ENCODE peak calls at places on chromosome 16, in eight cellular contexts. L, J, M, W, C, U, I and N are unnamed samples. For H3K9me2, the result is how much of the 10 kb centered on the place peaks cover.

GRCh38 chr16:29909398-29909797 is 9.1 kb downstream of the ASPHD1 start:
- DNase-seq in J (no peak), C (no peak), I (no peak), L (no peak), U (no peak), W (no peak), M (no peak), N (no peak)

GRCh38 chr16:8686031-8686621 is 11.7 kb downstream of the ABAT start:
- DNase-seq in U (no peak), I (no peak), C (no peak), M (peak), J (no peak), W (peak), L (no peak), N (peak)

GRCh38 chr16:85391769-85392583 is 221.1 kb upstream of the GSE1 start:
- DNase-seq in I (no peak), M (no peak), W (no peak), C (no peak), J (no peak), L (no peak), U (no peak), N (no peak)

GRCh38 chr16:53224932-53225533 is 170.2 kb downstream of the CHD9 start:
- DNase-seq in L (no peak), C (no peak), J (no peak), M (peak), W (no peak), I (peak), U (no peak), N (no peak)

GRCh38 chr16:15949210-15950166 is at the start of gene ABCC1:
- DNase-seq in M (peak), U (peak), J (peak), L (peak), I (peak), W (peak), C (no peak), N (no peak)

GRCh38 chr16:85863384-85863774 is 35.6 kb upstream of the IRF8 start:
- DNase-seq in M (no peak), J (no peak), C (no peak), U (no peak), W (no peak), I (no peak), L (no peak), N (no peak)

GRCh38 chr16:69479806-69480205 is 55.4 kb downstream of the CYB5B start:
- DNase-seq in W (no peak), L (no peak), J (no peak), I (no peak), U (no peak), C (no peak), M (no peak), N (no peak)

GRCh38 chr16:10619271-10619849 is 39.0 kb upstream of the EMP2 start:
- DNase-seq in I (no peak), J (peak), M (no peak), L (no peak), U (no peak), C (no peak), W (peak), N (no peak)

GRCh38 chr16:4734730-4735575 is 616 bp downstream of the DNAAF8 start:
- DNase-seq in L (peak), C (peak), J (peak), U (peak), W (peak), M (peak), I (peak), N (peak)

GRCh38 chr16:20950294-20950693 is 49.7 kb downstream of the LYRM1 start:
- DNase-seq in M (no peak), C (no peak), U (no peak), J (no peak), W (no peak), I (no peak), L (no peak), N (no peak)

GRCh38 chr16:85898521-85899442 is at the start of gene IRF8:
- DNase-seq in U (peak), I (no peak), L (peak), J (peak), M (no peak), C (no peak), W (peak), N (no peak)

GRCh38 chr16:9840761-9841665 is 341.2 kb downstream of the GRIN2A start:
- DNase-seq in W (no peak), J (peak), I (no peak), U (no peak), C (no peak), M (no peak), L (no peak), N (no peak)

GRCh38 chr16:78535098-78535497 is 435.6 kb downstream of the WWOX start:
- DNase-seq in I (no peak), W (peak), J (no peak), L (no peak), C (no peak), M (no peak), U (no peak), N (no peak)

GRCh38 chr16:19185510-19185851 is 17.4 kb downstream of the SYT17 start:
- DNase-seq in C (no peak), I (no peak), M (no peak), J (no peak), W (no peak), U (no peak), L (no peak), N (no peak)

GRCh38 chr16:22217890-22218730 is 12.0 kb downstream of the EEF2K start:
- DNase-seq in M (no peak), C (no peak), U (no peak), J (peak), L (peak), I (no peak), W (no peak), N (no peak)

GRCh38 chr16:10744370-10745030 is 858 bp downstream of the NUBP1 start:
- DNase-seq in I (peak), C (no peak), M (no peak), U (peak), W (peak), J (no peak), L (no peak), N (peak)

GRCh38 chr16:71249399-71249798 is 18.9 kb upstream of the HYDIN start:
- DNase-seq in W (no peak), J (peak), M (no peak), C (no peak), U (no peak), I (no peak), L (no peak), N (no peak)

DNA sequence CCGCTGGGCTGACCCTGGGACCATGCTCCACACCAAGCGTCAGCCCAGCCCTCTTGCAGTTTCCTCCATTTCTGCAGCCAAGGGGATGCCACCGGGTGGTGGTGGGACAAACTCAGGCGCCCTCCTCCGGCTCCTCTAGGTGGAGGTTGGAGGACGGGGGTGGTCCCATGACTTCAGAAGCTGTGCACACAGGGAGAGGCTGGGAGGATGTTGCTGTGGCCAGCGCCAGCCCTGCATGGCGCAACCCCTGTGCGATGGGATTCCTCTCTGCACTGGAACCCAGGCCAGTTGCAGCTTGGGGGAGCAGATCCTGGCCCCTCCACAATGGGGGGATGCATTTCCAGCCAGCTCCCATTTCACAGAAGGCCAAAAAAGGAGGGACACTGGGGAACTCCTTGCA is 246.5 kb downstream of the C16orf95 start:
- DNase-seq in L (no peak), J (no peak), U (no peak), I (no peak), C (no peak), W (no peak), M (no peak), N (no peak)
- H3K9me2 ChIP-seq in L (under half), J (under half), U (under half), I (under half), C (under half), W (under half), M (under half), N (under half)

DNA sequence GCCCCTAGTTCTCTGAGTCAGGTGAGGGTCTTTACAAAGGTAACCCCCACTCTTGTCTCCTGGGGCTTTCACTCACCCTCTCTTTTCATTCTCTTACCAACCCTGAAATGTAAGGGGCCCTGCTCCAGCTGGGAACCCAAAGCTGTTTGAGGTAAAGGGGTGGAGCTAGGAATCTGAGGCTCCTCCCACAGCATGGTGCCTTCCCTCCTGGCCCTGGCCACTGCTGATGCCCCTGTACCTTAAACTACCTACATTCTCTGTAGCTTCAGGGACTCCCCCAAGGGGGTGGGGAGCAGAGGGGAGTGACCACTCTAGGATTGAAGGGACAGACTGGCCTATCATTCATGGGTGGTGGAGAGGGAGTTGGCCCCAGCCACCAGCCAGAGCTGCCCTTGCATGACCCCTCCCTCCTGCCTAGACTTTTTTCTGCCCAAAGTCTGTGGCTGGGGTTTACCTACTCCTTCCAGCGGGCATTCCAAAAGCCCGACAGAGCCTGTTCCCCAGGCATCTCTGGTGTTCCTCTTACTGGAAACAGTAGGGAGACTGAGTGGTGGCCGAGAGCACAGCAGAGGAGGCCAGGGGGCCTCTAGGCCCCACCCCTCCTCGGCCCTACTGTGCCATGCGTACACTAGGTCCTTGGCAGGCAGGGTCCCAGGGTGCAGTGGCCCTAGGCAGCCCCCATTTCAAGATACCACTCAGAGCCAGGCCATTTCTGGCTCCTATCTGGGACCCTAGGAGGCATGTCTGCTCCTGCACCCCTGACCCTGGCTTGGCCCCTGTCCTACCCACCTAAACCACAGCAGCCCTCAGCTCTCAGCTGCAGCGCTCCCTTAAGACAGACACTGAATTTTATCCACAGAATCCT is 9.5 kb downstream of the DOK4 start:
- DNase-seq in J (peak), C (no peak), W (peak), U (no peak), I (no peak), L (no peak), M (no peak), N (no peak)
- H3K4me2 ChIP-seq in J (peak), C (peak), W (no peak), U (peak), I (peak), L (peak), M (no peak), N (no peak)

DNA sequence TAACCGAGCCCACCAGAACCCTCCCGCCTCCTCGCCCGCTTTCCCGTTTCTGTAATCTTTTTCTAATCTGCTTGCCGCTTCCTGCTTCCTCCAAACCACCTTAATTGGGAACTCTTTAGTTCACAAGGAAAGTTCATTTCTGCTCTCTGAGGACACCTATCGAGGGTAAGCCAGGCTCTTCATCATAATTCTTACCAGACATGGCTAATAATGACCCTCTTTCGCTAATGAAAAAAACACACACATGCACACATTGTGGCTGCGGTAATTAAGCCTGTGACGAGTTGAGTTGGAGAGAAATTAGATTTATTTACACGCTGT is 100.7 kb downstream of the ZNF423 start:
- DNase-seq in L (no peak), W (peak), I (peak), C (peak), J (peak), U (peak), M (peak), N (no peak)
- TF ChIP-seq CTCF in L (peak), W (peak), I (peak), C (peak), J (peak), U (peak), M (peak), N (no peak)

DNA sequence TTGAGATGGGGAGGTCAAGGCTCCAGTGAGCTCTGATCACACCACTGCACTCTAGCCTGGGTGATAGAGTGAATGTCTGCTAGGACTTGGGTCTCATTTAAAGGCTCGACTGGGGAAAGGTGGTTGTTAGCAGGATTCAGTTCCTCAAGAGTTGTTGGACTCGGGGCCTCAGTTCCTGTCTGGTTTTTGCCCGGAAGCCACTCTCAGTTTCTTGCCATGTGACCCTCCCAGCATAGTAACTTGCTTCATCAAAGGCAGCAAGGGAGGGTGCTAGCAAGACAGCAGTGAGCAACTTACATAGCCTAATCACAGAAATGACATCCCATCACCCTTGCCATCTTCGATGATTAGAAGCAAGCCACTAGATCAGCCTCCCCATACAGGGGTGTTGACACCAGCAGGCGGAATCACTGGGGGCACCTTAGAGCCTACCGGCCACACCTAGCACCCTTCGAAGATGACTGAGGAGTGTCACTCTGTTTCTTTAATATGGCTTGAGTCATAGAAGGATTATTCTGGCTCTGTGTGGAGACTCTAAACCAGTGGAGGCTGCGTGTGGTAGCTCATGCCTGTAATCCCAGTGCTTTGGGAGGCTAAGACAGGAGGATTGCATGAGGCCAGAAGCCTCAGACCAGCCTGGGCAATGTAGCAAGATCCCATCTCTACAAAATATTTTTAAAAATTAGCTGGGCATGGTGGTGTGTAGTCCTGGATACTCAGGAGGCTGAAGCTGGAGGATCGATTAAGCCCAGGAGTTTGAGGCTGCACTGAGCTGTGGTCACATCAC is 13.2 kb upstream of the SCNN1B start:
- DNase-seq in W (no peak), M (no peak), J (no peak), U (no peak), I (peak), L (peak), C (no peak), N (no peak)
- H3K9me2 ChIP-seq in W (under half), M (under half), J (under half), U (under half), I (under half), L (under half), C (under half), N (under half)

GRCh38 chr16:982152-983043 is 828 bp downstream of the SOX8 start:
- DNase-seq in U (no peak), M (no peak), I (no peak), W (peak), C (no peak), J (peak), L (no peak), N (no peak)
- H3K4me2 ChIP-seq in U (peak), M (no peak), I (no peak), W (no peak), C (peak), J (peak), L (no peak), N (no peak)

GRCh38 chr16:67425046-67425445 is 5.9 kb upstream of the HSD11B2 start:
- DNase-seq in I (no peak), C (no peak), M (no peak), U (no peak), J (no peak), L (no peak), W (no peak), N (no peak)
- TF ChIP-seq CTCF in I (no peak), C (no peak), M (no peak), U (no peak), J (no peak), L (no peak), W (no peak), N (no peak)

GRCh38 chr16:58264007-58264406 is 30.8 kb downstream of the PRSS54 start:
- DNase-seq in J (no peak), C (no peak), U (no peak), L (no peak), I (no peak), M (no peak), W (no peak), N (no peak)

GRCh38 chr16:58264961-58265479 is 29.8 kb downstream of the PRSS54 start:
- DNase-seq in J (no peak), U (peak), W (peak), M (peak), L (no peak), I (no peak), C (no peak), N (peak)

GRCh38 chr16:58261263-58261662 is 33.6 kb downstream of the PRSS54 start:
- DNase-seq in L (no peak), C (no peak), W (no peak), M (no peak), I (no peak), U (no peak), J (no peak), N (no peak)

GRCh38 chr16:58259995-58260394 is 34.8 kb downstream of the PRSS54 start:
- DNase-seq in W (no peak), M (no peak), I (no peak), L (no peak), U (no peak), J (no peak), C (no peak), N (no peak)

DNA sequence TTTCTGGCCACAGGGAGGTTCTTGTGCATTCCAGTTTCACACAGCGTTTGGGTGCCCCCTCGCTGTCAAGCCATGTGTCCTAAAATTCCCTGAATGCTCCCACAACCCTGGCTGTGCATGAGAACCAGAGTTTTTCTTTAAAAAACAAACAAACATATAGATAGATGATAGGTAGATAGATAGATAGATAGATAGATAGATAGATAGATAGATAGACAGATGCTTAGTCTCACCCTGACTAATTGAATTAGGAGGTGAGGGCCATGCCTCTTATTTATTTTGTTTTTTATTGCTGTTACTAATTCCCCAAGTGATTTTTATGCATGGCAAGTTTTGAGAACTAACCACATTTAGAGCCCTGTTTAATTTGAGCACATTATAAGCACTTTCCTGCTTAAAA is 32.2 kb downstream of the PRSS54 start:
- DNase-seq in M (no peak), C (no peak), L (no peak), U (no peak), I (no peak), J (no peak), W (no peak), N (no peak)
- H3K9me2 ChIP-seq in M (under half), C (under half), L (under half), U (under half), I (under half), J (under half), W (under half), N (under half)

GRCh38 chr16:14101415-14101814 is 30.3 kb downstream of the MRTFB start:
- DNase-seq in W (no peak), C (no peak), M (no peak), I (peak), J (no peak), U (no peak), L (no peak), N (no peak)

GRCh38 chr16:14097182-14097951 is 26.2 kb downstream of the MRTFB start:
- DNase-seq in W (no peak), M (peak), J (no peak), L (no peak), I (no peak), C (peak), U (peak), N (peak)

GRCh38 chr16:14100825-14101224 is 29.7 kb downstream of the MRTFB start:
- DNase-seq in U (no peak), M (no peak), C (no peak), L (no peak), J (no peak), W (no peak), I (no peak), N (no peak)

GRCh38 chr16:14095883-14096551 is 24.9 kb downstream of the MRTFB start:
- DNase-seq in U (no peak), L (no peak), I (no peak), M (peak), J (no peak), C (peak), W (no peak), N (peak)

DNA sequence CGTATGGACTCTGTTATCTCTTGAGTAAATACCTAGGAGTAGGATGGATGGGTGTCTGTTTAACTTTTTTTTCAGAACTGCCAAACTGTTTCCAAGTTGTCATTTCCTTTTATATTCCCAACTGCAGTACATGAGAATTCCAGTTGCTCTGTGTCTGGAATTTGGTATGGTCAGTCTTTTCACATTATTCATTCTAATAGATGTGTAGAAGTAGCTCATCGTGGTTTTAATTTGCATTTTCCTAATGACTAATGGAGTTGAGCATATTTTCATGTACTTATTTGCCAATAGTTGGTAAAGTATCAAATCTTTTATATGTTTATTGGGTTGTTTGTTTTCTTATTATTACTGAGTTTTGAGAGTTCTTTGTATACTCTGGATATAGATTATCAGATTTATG is 27.0 kb downstream of the MRTFB start:
- DNase-seq in U (no peak), I (no peak), C (no peak), L (no peak), M (no peak), W (no peak), J (no peak), N (no peak)
- H3K4me2 ChIP-seq in U (peak), I (no peak), C (peak), L (no peak), M (peak), W (no peak), J (no peak), N (peak)